ENCODE peak calls at places on chromosomes 12 and 14, in six cellular contexts. E is adrenal gland, V is RWPE2, N is stomach, T is heart left ventricle, R is lower lobe of right lung. F is an unnamed sample.

GRCh38 chr14:71011479-71011878 is 104.2 kb downstream of the PCNX1 start:
- DNase-seq in E (no peak), V (no peak), N (no peak), T (no peak), R (no peak), F (no peak)

GRCh38 chr12:128190052-128190451 is 76.9 kb upstream of the TMEM132C start:
- DNase-seq in E (no peak), V (no peak), N (no peak), T (no peak), R (no peak), F (no peak)

GRCh38 chr12:60335765-60336164 is 739.9 kb downstream of the SLC16A7 start:
- DNase-seq in E (no peak), V (no peak), N (no peak), T (no peak), R (no peak), F (no peak)

GRCh38 chr12:80565276-80565675 is 121.2 kb downstream of the PTPRQ start:
- DNase-seq in E (no peak), V (no peak), N (no peak), T (no peak), R (no peak), F (no peak)

GRCh38 chr14:33317675-33318074 is 379.0 kb downstream of the NPAS3 start:
- DNase-seq in E (no peak), V (no peak), N (no peak), T (no peak), R (no peak), F (no peak)

GRCh38 chr12:25725874-25726273 is 172.8 kb upstream of the LMNTD1 start:
- DNase-seq in E (no peak), V (no peak), N (no peak), T (no peak), R (no peak), F (no peak)

GRCh38 chr14:100297320-100298300 is 8.6 kb downstream of the SLC25A29 start:
- DNase-seq in E (peak; percentile 80), V (peak; percentile 58), N (peak; percentile 76), T (peak; percentile 82), R (peak; percentile 82), F (no peak)

GRCh38 chr14:61973981-61974380 is 211.8 kb downstream of the SNAPC1 start:
- DNase-seq in E (no peak), V (no peak), N (no peak), T (no peak), R (no peak), F (no peak)

GRCh38 chr12:17264603-17265002 is 658.6 kb upstream of the LMO3 start:
- DNase-seq in E (no peak), V (no peak), N (no peak), T (no peak), R (no peak), F (no peak)

GRCh38 chr14:43894534-43894933 is 612.5 kb downstream of the FSCB start:
- DNase-seq in E (no peak), V (no peak), N (no peak), T (no peak), R (no peak), F (peak; percentile 30)

GRCh38 chr12:49957570-49957967 is 4.1 kb upstream of the AQP5 start:
- DNase-seq in E (no peak), V (peak; percentile 11), N (no peak), T (no peak), R (no peak), F (no peak)

GRCh38 chr12:124022161-124022560 is 49.1 kb downstream of the ZNF664 start:
- DNase-seq in E (no peak), V (no peak), N (no peak), T (no peak), R (no peak), F (no peak)

GRCh38 chr12:28235017-28235416 is 44.8 kb downstream of the CCDC91 start:
- DNase-seq in E (no peak), V (no peak), N (no peak), T (no peak), R (no peak), F (no peak)

GRCh38 chr12:131020326-131020725 is 66.6 kb downstream of the ADGRD1 start:
- DNase-seq in E (no peak), V (peak; percentile 30), N (no peak), T (no peak), R (no peak), F (no peak)

GRCh38 chr12:53302903-53303302 is 3.4 kb downstream of the MYG1 start:
- DNase-seq in E (no peak), V (no peak), N (no peak), T (no peak), R (no peak), F (no peak)

GRCh38 chr12:132600048-132601032 is 10.0 kb downstream of the LRCOL1 start:
- DNase-seq in E (peak; percentile 69), V (no peak), N (peak; percentile 60), T (peak; percentile 68), R (peak; percentile 78), F (peak; percentile 76)

GRCh38 chr12:25796523-25797000 is 161.9 kb upstream of the RASSF8 start:
- DNase-seq in E (no peak), V (no peak), N (no peak), T (no peak), R (no peak), F (no peak)

GRCh38 chr12:94677778-94678177 is 27.4 kb upstream of the TMCC3 start:
- DNase-seq in E (no peak), V (no peak), N (peak; percentile 27), T (no peak), R (no peak), F (no peak)

GRCh38 chr12:130646690-130647089 is 69.4 kb downstream of the RIMBP2 start:
- DNase-seq in E (no peak), V (no peak), N (no peak), T (no peak), R (no peak), F (no peak)

GRCh38 chr14:73712540-73713141 is 1.5 kb downstream of the PNMA1 start:
- DNase-seq in E (no peak), V (no peak), N (no peak), T (no peak), R (no peak), F (no peak)

GRCh38 chr12:109697877-109698468 is 15.7 kb upstream of the FAM222A start:
- DNase-seq in E (no peak), V (no peak), N (no peak), T (no peak), R (no peak), F (no peak)

GRCh38 chr14:64878775-64879634 is 702 bp downstream of the SPTB start:
- DNase-seq in E (no peak), V (no peak), N (no peak), T (peak; percentile 42), R (no peak), F (peak; percentile 28)

GRCh38 chr14:34450542-34450915 is 11.5 kb downstream of the SPTSSA start:
- DNase-seq in E (no peak), V (no peak), N (no peak), T (no peak), R (no peak), F (no peak)

GRCh38 chr14:65225299-65226159 is 123.2 kb upstream of the MAX start:
- DNase-seq in E (no peak), V (no peak), N (no peak), T (no peak), R (no peak), F (peak; percentile 36)

DNA sequence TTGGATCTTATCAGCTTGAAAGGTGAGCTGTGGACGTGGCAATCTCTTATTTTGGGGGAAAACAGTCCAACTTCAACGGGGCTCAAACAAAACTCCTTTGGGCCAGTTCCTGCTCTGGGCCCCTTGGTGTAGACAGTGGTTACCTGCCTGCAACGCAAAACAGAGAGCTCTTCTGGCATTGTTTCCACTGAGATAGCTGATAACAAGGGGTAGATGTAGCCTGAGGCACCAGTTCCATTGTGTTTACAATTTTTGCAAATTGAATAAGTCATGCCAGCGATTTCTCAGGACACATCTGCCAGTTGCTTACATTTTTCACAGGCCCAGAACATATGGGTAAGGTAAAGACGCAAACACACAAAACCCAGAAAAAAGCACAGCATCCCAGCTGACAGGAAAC is 259.6 kb downstream of the AACS start:
- DNase-seq in E (no peak), V (no peak), N (no peak), T (no peak), R (no peak), F (no peak)
- TF ChIP-seq CTCF in E (no peak), V (no peak), N (no peak), T (no peak), R (no peak), F (no peak)

GRCh38 chr12:46221255-46222128 is 47.4 kb downstream of the SLC38A1 start:
- DNase-seq in E (no peak), V (no peak), N (no peak), T (no peak), R (no peak), F (no peak)
- H3K4me1 ChIP-seq in E (peaks cover 13% of the 10 kb centered on the region), V (peaks cover 45% of the 10 kb centered on the region), N (peaks cover 73% of the 10 kb centered on the region), T (peaks cover 32% of the 10 kb centered on the region), R (peaks cover 48% of the 10 kb centered on the region), F (peaks cover 20% of the 10 kb centered on the region)

GRCh38 chr12:14410841-14411569 is 45.5 kb downstream of the ATF7IP start:
- DNase-seq in E (no peak), V (no peak), N (no peak), T (no peak), R (no peak), F (no peak)

GRCh38 chr12:14418526-14418925 is 53.0 kb downstream of the ATF7IP start:
- DNase-seq in E (no peak), V (no peak), N (no peak), T (no peak), R (no peak), F (no peak)

GRCh38 chr12:14417717-14418116 is 52.2 kb downstream of the ATF7IP start:
- DNase-seq in E (peak; percentile 46), V (no peak), N (peak; percentile 67), T (peak; percentile 83), R (peak; percentile 60), F (peak; percentile 85)

DNA sequence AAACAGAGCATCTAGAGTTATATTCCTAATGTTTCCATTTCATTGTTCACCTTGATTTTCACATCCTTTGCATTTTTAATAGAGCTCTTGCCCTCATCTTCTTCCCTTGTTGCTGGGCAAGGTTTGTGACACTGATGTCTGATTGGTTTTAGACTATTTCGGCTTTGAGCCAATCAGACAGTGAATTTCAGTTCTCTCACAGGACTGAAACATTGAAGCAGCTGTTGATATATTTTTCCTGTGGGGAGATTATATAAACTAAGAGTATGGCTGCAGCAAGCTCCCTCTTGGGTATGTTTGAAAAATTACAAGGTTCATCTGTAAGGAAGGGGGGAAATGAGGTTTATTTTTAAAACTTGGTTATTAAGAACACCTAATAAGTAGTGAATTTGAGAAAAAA is 51.2 kb downstream of the ATF7IP start:
- DNase-seq in E (no peak), V (no peak), N (no peak), T (no peak), R (no peak), F (no peak)
- TF ChIP-seq CTCF in E (no peak), V (peak; percentile 25), N (no peak), T (no peak), R (no peak), F (no peak)

GRCh38 chr12:113467154-113467513 is 4.5 kb downstream of the LHX5 start:
- DNase-seq in E (no peak), V (no peak), N (no peak), T (no peak), R (no peak), F (no peak)

GRCh38 chr12:113469224-113469652 is 2.4 kb downstream of the LHX5 start:
- DNase-seq in E (no peak), V (no peak), N (no peak), T (no peak), R (no peak), F (no peak)

GRCh38 chr12:113467514-113468364 is 3.9 kb downstream of the LHX5 start:
- DNase-seq in E (no peak), V (no peak), N (no peak), T (no peak), R (no peak), F (peak; percentile 50)

GRCh38 chr12:113469893-113470743 is 1.6 kb downstream of the LHX5 start:
- DNase-seq in E (no peak), V (no peak), N (no peak), T (no peak), R (no peak), F (no peak)

GRCh38 chr12:113468365-113469223 is 3.1 kb downstream of the LHX5 start:
- DNase-seq in E (no peak), V (no peak), N (no peak), T (no peak), R (no peak), F (no peak)
- H3K4me1 ChIP-seq in E (peaks cover 13% of the 10 kb centered on the region), V (no peaks in the 10 kb centered on the region), N (peaks cover 66% of the 10 kb centered on the region), T (peaks cover 31% of the 10 kb centered on the region), R (peaks cover 31% of the 10 kb centered on the region), F (peaks cover 11% of the 10 kb centered on the region)

F was measured in Caco-2.